ENCODE peak calls at places on chromosomes 12 and 14, in nine cellular contexts. One of them, this sample, is unnamed. For H3K27me3 and H3K9me3, the result is how much of the 10 kb centered on the place peaks cover.

GRCh38 chr12:68235576-68235975 is 10.0 kb upstream of the IL26 start:
- DNase-seq in astrocyte: no peak
- DNase-seq in CD4-positive, CD25-positive, alpha-beta regulatory T cell: no peak
- DNase-seq in pancreas: no peak
- DNase-seq in HAP-1: no peak
- DNase-seq in HCT116: no peak
- DNase-seq in mammary epithelial cell: no peak
- DNase-seq in psoas muscle: no peak
- DNase-seq in CD8-positive, alpha-beta memory T cell: no peak
- DNase-seq in this sample: no peak

GRCh38 chr12:106994579-106995220 is 7.8 kb upstream of the MTERF2 start:
- DNase-seq in psoas muscle: no peak
- DNase-seq in pancreas: no peak
- DNase-seq in HCT116: no peak
- DNase-seq in astrocyte: peak
- DNase-seq in HAP-1: no peak
- DNase-seq in CD8-positive, alpha-beta memory T cell: no peak
- DNase-seq in mammary epithelial cell: no peak
- DNase-seq in CD4-positive, CD25-positive, alpha-beta regulatory T cell: no peak
- DNase-seq in this sample: no peak

GRCh38 chr12:80056845-80057244 is 42.5 kb upstream of the OTOGL start:
- DNase-seq in psoas muscle: no peak
- DNase-seq in HCT116: no peak
- DNase-seq in mammary epithelial cell: no peak
- DNase-seq in pancreas: no peak
- DNase-seq in CD4-positive, CD25-positive, alpha-beta regulatory T cell: no peak
- DNase-seq in astrocyte: peak
- DNase-seq in HAP-1: no peak
- DNase-seq in CD8-positive, alpha-beta memory T cell: no peak
- DNase-seq in this sample: peak

GRCh38 chr12:10389941-10390340 is at the start of gene KLRK1:
- DNase-seq in mammary epithelial cell: no peak
- DNase-seq in astrocyte: no peak
- DNase-seq in HAP-1: no peak
- DNase-seq in CD8-positive, alpha-beta memory T cell: no peak
- DNase-seq in HCT116: no peak
- DNase-seq in psoas muscle: no peak
- DNase-seq in pancreas: no peak
- DNase-seq in CD4-positive, CD25-positive, alpha-beta regulatory T cell: no peak
- DNase-seq in this sample: no peak

GRCh38 chr12:46435625-46436024 is 63.1 kb upstream of the SLC38A2 start:
- DNase-seq in astrocyte: no peak
- DNase-seq in pancreas: no peak
- DNase-seq in mammary epithelial cell: no peak
- DNase-seq in HCT116: no peak
- DNase-seq in psoas muscle: no peak
- DNase-seq in CD8-positive, alpha-beta memory T cell: no peak
- DNase-seq in HAP-1: no peak
- DNase-seq in CD4-positive, CD25-positive, alpha-beta regulatory T cell: no peak
- DNase-seq in this sample: no peak

GRCh38 chr12:124109760-124110159 is 136.7 kb downstream of the ZNF664 start:
- DNase-seq in CD8-positive, alpha-beta memory T cell: no peak
- DNase-seq in HAP-1: peak
- DNase-seq in astrocyte: no peak
- DNase-seq in HCT116: peak
- DNase-seq in psoas muscle: no peak
- DNase-seq in CD4-positive, CD25-positive, alpha-beta regulatory T cell: no peak
- DNase-seq in mammary epithelial cell: peak
- DNase-seq in pancreas: no peak
- DNase-seq in this sample: no peak

GRCh38 chr12:94667031-94667540 is 16.7 kb upstream of the TMCC3 start:
- DNase-seq in astrocyte: no peak
- DNase-seq in HAP-1: peak
- DNase-seq in psoas muscle: no peak
- DNase-seq in CD8-positive, alpha-beta memory T cell: no peak
- DNase-seq in CD4-positive, CD25-positive, alpha-beta regulatory T cell: no peak
- DNase-seq in pancreas: no peak
- DNase-seq in HCT116: no peak
- DNase-seq in mammary epithelial cell: no peak
- DNase-seq in this sample: no peak

GRCh38 chr12:117362391-117362790 is 965 bp upstream of the NOS1 start:
- DNase-seq in mammary epithelial cell: no peak
- DNase-seq in pancreas: no peak
- DNase-seq in HAP-1: no peak
- DNase-seq in astrocyte: no peak
- DNase-seq in psoas muscle: no peak
- DNase-seq in CD4-positive, CD25-positive, alpha-beta regulatory T cell: no peak
- DNase-seq in HCT116: no peak
- DNase-seq in CD8-positive, alpha-beta memory T cell: no peak
- DNase-seq in this sample: no peak

GRCh38 chr14:95381726-95382125 is 62.0 kb upstream of the CLMN start:
- DNase-seq in astrocyte: no peak
- DNase-seq in mammary epithelial cell: no peak
- DNase-seq in CD4-positive, CD25-positive, alpha-beta regulatory T cell: no peak
- DNase-seq in pancreas: no peak
- DNase-seq in HCT116: no peak
- DNase-seq in psoas muscle: no peak
- DNase-seq in CD8-positive, alpha-beta memory T cell: no peak
- DNase-seq in HAP-1: no peak
- DNase-seq in this sample: no peak

GRCh38 chr14:93430889-93431670 is at the start of gene UNC79:
- DNase-seq in psoas muscle: peak
- DNase-seq in mammary epithelial cell: no peak
- DNase-seq in HAP-1: peak
- DNase-seq in HCT116: no peak
- DNase-seq in CD8-positive, alpha-beta memory T cell: no peak
- DNase-seq in pancreas: peak
- DNase-seq in astrocyte: peak
- DNase-seq in CD4-positive, CD25-positive, alpha-beta regulatory T cell: no peak
- DNase-seq in this sample: no peak

GRCh38 chr12:93502802-93503623 is 35.7 kb downstream of the MRPL42 start:
- DNase-seq in astrocyte: peak
- DNase-seq in mammary epithelial cell: peak
- DNase-seq in psoas muscle: no peak
- DNase-seq in HAP-1: peak
- DNase-seq in CD8-positive, alpha-beta memory T cell: peak
- DNase-seq in pancreas: no peak
- DNase-seq in CD4-positive, CD25-positive, alpha-beta regulatory T cell: peak
- DNase-seq in HCT116: peak
- DNase-seq in this sample: peak

GRCh38 chr12:131097247-131098177 is 143.8 kb downstream of the ADGRD1 start:
- DNase-seq in HCT116: no peak
- DNase-seq in psoas muscle: peak
- DNase-seq in CD4-positive, CD25-positive, alpha-beta regulatory T cell: no peak
- DNase-seq in CD8-positive, alpha-beta memory T cell: no peak
- DNase-seq in pancreas: no peak
- DNase-seq in astrocyte: no peak
- DNase-seq in mammary epithelial cell: no peak
- DNase-seq in HAP-1: no peak
- DNase-seq in this sample: peak

GRCh38 chr14:27134200-27134599 is 536.4 kb upstream of the NOVA1 start:
- DNase-seq in HCT116: no peak
- DNase-seq in CD8-positive, alpha-beta memory T cell: no peak
- DNase-seq in psoas muscle: no peak
- DNase-seq in CD4-positive, CD25-positive, alpha-beta regulatory T cell: no peak
- DNase-seq in mammary epithelial cell: no peak
- DNase-seq in astrocyte: no peak
- DNase-seq in pancreas: no peak
- DNase-seq in HAP-1: no peak
- DNase-seq in this sample: no peak

GRCh38 chr14:68451676-68452387 is 341.0 kb downstream of the ZFP36L1 start:
- DNase-seq in astrocyte: no peak
- DNase-seq in HCT116: no peak
- DNase-seq in pancreas: no peak
- DNase-seq in CD4-positive, CD25-positive, alpha-beta regulatory T cell: no peak
- DNase-seq in mammary epithelial cell: no peak
- DNase-seq in CD8-positive, alpha-beta memory T cell: no peak
- DNase-seq in psoas muscle: peak
- DNase-seq in HAP-1: no peak
- DNase-seq in this sample: no peak

GRCh38 chr12:112169086-112169872 is 43.9 kb downstream of the TRAFD1 start:
- DNase-seq in mammary epithelial cell: no peak
- DNase-seq in psoas muscle: no peak
- DNase-seq in HCT116: no peak
- DNase-seq in CD8-positive, alpha-beta memory T cell: no peak
- DNase-seq in HAP-1: no peak
- DNase-seq in astrocyte: no peak
- DNase-seq in pancreas: peak
- DNase-seq in CD4-positive, CD25-positive, alpha-beta regulatory T cell: no peak
- DNase-seq in this sample: no peak

GRCh38 chr14:58535084-58535483 is 102.7 kb upstream of the DACT1 start:
- DNase-seq in HCT116: no peak
- DNase-seq in mammary epithelial cell: no peak
- DNase-seq in CD4-positive, CD25-positive, alpha-beta regulatory T cell: no peak
- DNase-seq in astrocyte: peak
- DNase-seq in CD8-positive, alpha-beta memory T cell: no peak
- DNase-seq in pancreas: no peak
- DNase-seq in HAP-1: no peak
- DNase-seq in psoas muscle: no peak
- DNase-seq in this sample: no peak

GRCh38 chr14:101476258-101476930 is 84.9 kb upstream of the DIO3 start:
- DNase-seq in astrocyte: no peak
- DNase-seq in CD8-positive, alpha-beta memory T cell: no peak
- DNase-seq in mammary epithelial cell: no peak
- DNase-seq in CD4-positive, CD25-positive, alpha-beta regulatory T cell: no peak
- DNase-seq in psoas muscle: no peak
- DNase-seq in pancreas: no peak
- DNase-seq in HCT116: no peak
- DNase-seq in HAP-1: no peak
- DNase-seq in this sample: no peak

GRCh38 chr12:51818567-51819300 is 29.8 kb downstream of the FIGNL2 start:
- DNase-seq in psoas muscle: peak
- DNase-seq in astrocyte: peak
- DNase-seq in HCT116: no peak
- DNase-seq in pancreas: no peak
- DNase-seq in CD8-positive, alpha-beta memory T cell: no peak
- DNase-seq in HAP-1: no peak
- DNase-seq in CD4-positive, CD25-positive, alpha-beta regulatory T cell: no peak
- DNase-seq in mammary epithelial cell: no peak
- DNase-seq in this sample: peak

GRCh38 chr12:122523846-122524718 is 2.7 kb downstream of the RSRC2 start:
- DNase-seq in CD4-positive, CD25-positive, alpha-beta regulatory T cell: no peak
- DNase-seq in pancreas: no peak
- DNase-seq in CD8-positive, alpha-beta memory T cell: no peak
- DNase-seq in HCT116: no peak
- DNase-seq in psoas muscle: no peak
- DNase-seq in HAP-1: no peak
- DNase-seq in mammary epithelial cell: no peak
- DNase-seq in astrocyte: no peak
- DNase-seq in this sample: no peak

GRCh38 chr12:122526683-122527477 is at the start of the genes KNTC1 and RSRC2:
- DNase-seq in astrocyte: peak
- DNase-seq in CD4-positive, CD25-positive, alpha-beta regulatory T cell: peak
- DNase-seq in psoas muscle: peak
- DNase-seq in pancreas: peak
- DNase-seq in HCT116: peak
- DNase-seq in CD8-positive, alpha-beta memory T cell: peak
- DNase-seq in HAP-1: peak
- DNase-seq in mammary epithelial cell: peak
- DNase-seq in this sample: peak

GRCh38 chr12:122520676-122521075 is 6.1 kb downstream of the RSRC2 start:
- DNase-seq in HCT116: no peak
- DNase-seq in pancreas: no peak
- DNase-seq in mammary epithelial cell: no peak
- DNase-seq in CD4-positive, CD25-positive, alpha-beta regulatory T cell: no peak
- DNase-seq in HAP-1: no peak
- DNase-seq in CD8-positive, alpha-beta memory T cell: no peak
- DNase-seq in astrocyte: no peak
- DNase-seq in psoas muscle: no peak
- DNase-seq in this sample: no peak

GRCh38 chr12:122519418-122519817 is 7.3 kb downstream of the RSRC2 start:
- DNase-seq in mammary epithelial cell: no peak
- DNase-seq in CD8-positive, alpha-beta memory T cell: no peak
- DNase-seq in HCT116: no peak
- DNase-seq in HAP-1: no peak
- DNase-seq in astrocyte: no peak
- DNase-seq in CD4-positive, CD25-positive, alpha-beta regulatory T cell: no peak
- DNase-seq in pancreas: no peak
- DNase-seq in psoas muscle: no peak
- DNase-seq in this sample: no peak

GRCh38 chr12:122523280-122523679 is 3.5 kb downstream of the RSRC2 start:
- DNase-seq in astrocyte: peak
- DNase-seq in HCT116: no peak
- DNase-seq in pancreas: no peak
- DNase-seq in CD4-positive, CD25-positive, alpha-beta regulatory T cell: no peak
- DNase-seq in CD8-positive, alpha-beta memory T cell: no peak
- DNase-seq in mammary epithelial cell: peak
- DNase-seq in HAP-1: no peak
- DNase-seq in psoas muscle: no peak
- DNase-seq in this sample: no peak
- H3K4me3 ChIP-seq in astrocyte: peak
- H3K4me3 ChIP-seq in HCT116: no peak
- H3K4me3 ChIP-seq in pancreas: peak
- H3K4me3 ChIP-seq in CD4-positive, CD25-positive, alpha-beta regulatory T cell: peak
- H3K4me3 ChIP-seq in CD8-positive, alpha-beta memory T cell: peak
- H3K4me3 ChIP-seq in mammary epithelial cell: peak
- H3K4me3 ChIP-seq in HAP-1: peak
- H3K4me3 ChIP-seq in psoas muscle: peak
- H3K4me3 ChIP-seq in this sample: no peak

DNA sequence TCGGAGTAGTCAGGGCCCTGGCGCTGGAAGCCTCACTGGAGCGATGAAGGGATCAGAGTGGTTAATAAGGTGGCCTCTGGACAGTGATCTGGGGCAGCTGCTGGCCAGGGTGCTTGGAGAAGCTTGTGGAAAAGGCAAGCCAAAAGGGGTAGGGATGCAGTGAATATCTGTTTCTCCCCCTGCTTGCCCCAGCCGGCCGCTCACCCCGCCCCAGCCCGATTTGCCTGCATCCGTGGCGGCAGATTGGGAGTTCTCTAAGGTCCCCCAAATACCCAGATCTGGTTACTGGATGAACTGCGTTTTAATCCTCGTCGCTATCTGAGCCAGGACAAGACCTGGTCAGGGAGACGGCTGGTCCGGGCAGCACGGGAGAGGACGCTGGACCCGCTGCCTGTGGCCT is 7.2 kb upstream of the HOXC6 start:
- DNase-seq in HCT116: no peak
- DNase-seq in astrocyte: no peak
- DNase-seq in CD4-positive, CD25-positive, alpha-beta regulatory T cell: no peak
- DNase-seq in CD8-positive, alpha-beta memory T cell: no peak
- DNase-seq in psoas muscle: no peak
- DNase-seq in HAP-1: no peak
- DNase-seq in pancreas: no peak
- DNase-seq in mammary epithelial cell: no peak
- DNase-seq in this sample: no peak
- H3K27me3 ChIP-seq in HCT116: under half
- H3K27me3 ChIP-seq in astrocyte: half or more
- H3K27me3 ChIP-seq in CD4-positive, CD25-positive, alpha-beta regulatory T cell: under half
- H3K27me3 ChIP-seq in CD8-positive, alpha-beta memory T cell: under half
- H3K27me3 ChIP-seq in psoas muscle: under half
- H3K27me3 ChIP-seq in HAP-1: under half
- H3K27me3 ChIP-seq in pancreas: under half
- H3K27me3 ChIP-seq in mammary epithelial cell: under half
- H3K27me3 ChIP-seq in this sample: under half

GRCh38 chr12:132923356-132923909 is 32.7 kb downstream of the ZNF605 start:
- DNase-seq in CD8-positive, alpha-beta memory T cell: no peak
- DNase-seq in astrocyte: no peak
- DNase-seq in mammary epithelial cell: no peak
- DNase-seq in HAP-1: no peak
- DNase-seq in CD4-positive, CD25-positive, alpha-beta regulatory T cell: no peak
- DNase-seq in HCT116: no peak
- DNase-seq in pancreas: no peak
- DNase-seq in psoas muscle: no peak
- DNase-seq in this sample: no peak
- H3K9me3 ChIP-seq in CD8-positive, alpha-beta memory T cell: half or more
- H3K9me3 ChIP-seq in astrocyte: half or more
- H3K9me3 ChIP-seq in mammary epithelial cell: half or more
- H3K9me3 ChIP-seq in HAP-1: under half
- H3K9me3 ChIP-seq in CD4-positive, CD25-positive, alpha-beta regulatory T cell: half or more
- H3K9me3 ChIP-seq in HCT116: under half
- H3K9me3 ChIP-seq in pancreas: under half
- H3K9me3 ChIP-seq in psoas muscle: half or more
- H3K9me3 ChIP-seq in this sample: half or more

GRCh38 chr12:27504506-27504905 is 19.5 kb upstream of the PPFIBP1 start:
- DNase-seq in CD8-positive, alpha-beta memory T cell: no peak
- DNase-seq in psoas muscle: no peak
- DNase-seq in mammary epithelial cell: no peak
- DNase-seq in CD4-positive, CD25-positive, alpha-beta regulatory T cell: no peak
- DNase-seq in HCT116: no peak
- DNase-seq in pancreas: no peak
- DNase-seq in astrocyte: no peak
- DNase-seq in HAP-1: no peak
- DNase-seq in this sample: no peak
- H3K4me3 ChIP-seq in CD8-positive, alpha-beta memory T cell: no peak
- H3K4me3 ChIP-seq in psoas muscle: no peak
- H3K4me3 ChIP-seq in mammary epithelial cell: no peak
- H3K4me3 ChIP-seq in CD4-positive, CD25-positive, alpha-beta regulatory T cell: no peak
- H3K4me3 ChIP-seq in HCT116: no peak
- H3K4me3 ChIP-seq in pancreas: no peak
- H3K4me3 ChIP-seq in astrocyte: no peak
- H3K4me3 ChIP-seq in HAP-1: no peak
- H3K4me3 ChIP-seq in this sample: no peak